ENCODE peak calls at places on chromosomes 13 and 19, in five cellular contexts. X, A, C, O and B are unnamed samples.

GRCh38 chr19:54439174-54439851 is 9.7 kb upstream of the LENG8 start:
- DNase-seq in A (no peak), O (peak), C (no peak), X (no peak), B (no peak)

GRCh38 chr19:36115453-36116343 is at the start of gene TBCB:
- DNase-seq in C (peak), O (no peak), X (peak), A (no peak), B (peak)

GRCh38 chr13:27744861-27745260 is 47.4 kb upstream of the GSX1 start:
- DNase-seq in C (no peak), A (no peak), X (no peak), O (no peak), B (no peak)

GRCh38 chr13:20124303-20124702 is 36.5 kb downstream of the GJA3 start:
- DNase-seq in X (peak), O (no peak), C (no peak), A (no peak), B (no peak)

GRCh38 chr19:52070496-52070895 is 21.9 kb upstream of the ZNF432 start:
- DNase-seq in X (peak), C (no peak), O (no peak), A (no peak), B (no peak)

GRCh38 chr19:1853295-1854031 is 5.2 kb upstream of the REXO1 start:
- DNase-seq in O (peak), A (no peak), C (peak), X (peak), B (peak)

GRCh38 chr13:29713841-29714240 is 118.4 kb upstream of the SLC7A1 start:
- DNase-seq in C (no peak), O (no peak), A (no peak), X (peak), B (no peak)

GRCh38 chr19:13100871-13101589 is 1.6 kb downstream of the LYL1 start:
- DNase-seq in C (no peak), A (no peak), O (no peak), X (no peak), B (no peak)

GRCh38 chr19:40721936-40722661 is 5.2 kb downstream of the ITPKC start:
- DNase-seq in O (no peak), X (peak), C (no peak), A (no peak), B (no peak)

GRCh38 chr19:12722566-12723382 is 958 bp downstream of the TNPO2 start:
- DNase-seq in C (peak), A (peak), O (peak), X (peak), B (peak)

DNA sequence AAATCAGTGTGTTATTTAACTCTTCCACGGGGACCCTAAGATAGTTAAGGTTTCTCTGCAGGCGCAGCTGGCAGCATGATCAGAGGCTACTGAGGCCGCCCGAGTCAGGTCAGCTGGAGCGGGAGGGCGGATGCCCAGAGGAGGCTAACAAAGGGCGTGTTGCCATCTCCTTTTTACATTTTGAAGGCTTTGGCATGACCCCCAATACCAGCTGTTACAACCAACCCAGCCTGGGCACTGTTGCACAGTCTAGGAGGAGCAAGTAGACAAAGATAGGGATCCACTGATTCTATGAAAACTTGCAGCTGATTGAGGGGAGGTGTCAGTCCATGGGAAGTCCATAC is 15.7 kb downstream of the COL4A2 start:
- DNase-seq in O (no peak), A (no peak), C (no peak), X (no peak), B (no peak)
- H3K27ac ChIP-seq in O (no peak), A (no peak), C (peak), X (peak), B (no peak)

DNA sequence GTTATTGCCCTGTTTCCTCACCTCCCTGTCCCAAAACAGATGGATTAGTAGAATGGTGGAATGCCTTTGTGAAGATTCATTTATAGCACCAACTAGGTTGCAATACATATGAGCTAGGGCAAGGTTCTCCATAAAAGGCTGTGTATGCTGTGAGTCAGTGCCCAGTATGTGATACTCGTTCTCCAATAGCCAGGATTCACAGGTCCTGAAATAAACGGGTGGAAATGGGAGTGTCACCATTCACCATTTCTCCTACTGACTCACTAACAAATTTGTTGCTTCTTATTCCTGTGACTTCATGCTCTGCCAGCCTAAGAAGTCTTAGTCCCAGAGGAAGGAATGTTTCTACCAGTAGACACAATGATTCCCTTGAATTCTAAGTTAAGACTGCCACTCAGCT is 1745.4 kb downstream of the SLITRK1 start:
- DNase-seq in A (no peak), X (no peak), O (no peak), C (no peak), B (no peak)
- H3K27ac ChIP-seq in A (no peak), X (no peak), O (no peak), C (no peak), B (no peak)

GRCh38 chr19:16726916-16727315 is 7.3 kb downstream of the NWD1 start:
- DNase-seq in C (no peak), X (no peak), O (no peak), A (no peak), B (no peak)
- H3K27ac ChIP-seq in C (no peak), X (no peak), O (no peak), A (no peak), B (no peak)

GRCh38 chr19:17749912-17750317 is 1.4 kb upstream of the FCHO1 start:
- DNase-seq in O (no peak), X (no peak), A (no peak), C (no peak), B (no peak)

GRCh38 chr19:17751103-17751911 is at the start of gene FCHO1:
- DNase-seq in A (no peak), O (no peak), X (no peak), C (peak), B (no peak)

GRCh38 chr19:17752865-17753639 is 1.8 kb downstream of the FCHO1 start:
- DNase-seq in X (no peak), C (no peak), A (no peak), O (no peak), B (no peak)

GRCh38 chr19:17753976-17754375 is 2.7 kb downstream of the FCHO1 start:
- DNase-seq in X (no peak), O (no peak), A (peak), C (no peak), B (no peak)

DNA sequence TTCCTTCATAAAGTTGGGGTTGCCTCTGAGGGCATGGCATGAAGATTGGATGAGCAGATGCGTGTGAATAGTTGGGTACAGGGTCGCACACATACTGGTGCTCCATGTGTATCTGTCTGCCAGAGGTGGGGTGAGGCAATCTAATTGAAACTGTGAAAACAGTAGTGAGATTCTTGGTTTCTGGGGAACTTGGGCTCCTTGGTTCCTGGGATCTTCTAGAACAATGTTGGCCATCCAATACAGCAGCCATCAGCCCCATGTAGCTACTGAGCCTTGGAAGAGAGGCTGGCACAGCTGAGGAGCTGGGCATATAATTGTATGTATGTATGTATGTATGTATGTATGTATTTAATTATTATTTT is 616 bp downstream of the FCHO1 start:
- DNase-seq in X (no peak), O (no peak), A (no peak), C (no peak), B (no peak)
- H3K27ac ChIP-seq in X (no peak), O (no peak), A (peak), C (peak), B (no peak)

GRCh38 chr13:109587689-109588088 is 198.7 kb downstream of the IRS2 start:
- DNase-seq in A (no peak), O (no peak), X (no peak), C (no peak), B (no peak)
- H3K27ac ChIP-seq in A (no peak), O (no peak), X (no peak), C (peak), B (no peak)

DNA sequence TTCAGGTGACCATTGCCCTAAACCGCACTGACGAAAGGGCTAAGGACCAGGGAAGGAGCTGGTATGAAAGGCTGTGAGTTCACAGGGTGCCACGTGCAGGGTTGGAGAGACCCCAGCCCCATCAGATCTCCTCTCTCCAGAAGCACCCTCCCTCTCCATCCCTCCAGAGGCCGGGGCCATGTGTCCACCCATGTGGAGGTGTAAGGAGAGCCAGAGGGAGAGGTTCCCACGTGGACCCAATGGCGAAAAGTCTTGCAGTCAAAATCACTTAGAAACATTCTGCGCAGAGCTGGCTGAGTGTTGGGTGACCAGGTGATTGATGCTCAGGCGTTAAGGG is 168.3 kb downstream of the COL4A1 start:
- DNase-seq in C (no peak), X (no peak), A (no peak), O (no peak), B (no peak)
- H3K27ac ChIP-seq in C (peak), X (peak), A (no peak), O (peak), B (peak)

GRCh38 chr13:41008349-41008980 is 10.7 kb downstream of the ELF1 start:
- DNase-seq in X (peak), A (no peak), O (no peak), C (no peak), B (no peak)
- H3K27ac ChIP-seq in X (no peak), A (no peak), O (no peak), C (peak), B (no peak)